ENCODE peak calls at places on chromosomes 6 and 20, in eight cellular contexts. One of them, this sample, is unnamed.
A peak's percentile ranks its signal among the peaks of the same experiment; 100 is the strongest.

GRCh38 chr20:19978511-19979210 is 38.5 kb upstream of the NAA20 start:
- DNase-seq in mucosa of descending colon: no peak
- DNase-seq in body of pancreas: peak; percentile 32
- DNase-seq in ovary: no peak
- DNase-seq in fibroblast of lung: no peak
- DNase-seq in kidney: no peak
- DNase-seq in hepatocyte: no peak
- DNase-seq in psoas muscle: peak; percentile 45
- DNase-seq in this sample: no peak

GRCh38 chr6:47710295-47710694 is 11.9 kb downstream of the ADGRF4 start:
- DNase-seq in mucosa of descending colon: no peak
- DNase-seq in body of pancreas: no peak
- DNase-seq in ovary: no peak
- DNase-seq in fibroblast of lung: no peak
- DNase-seq in kidney: no peak
- DNase-seq in hepatocyte: no peak
- DNase-seq in psoas muscle: no peak
- DNase-seq in this sample: no peak

GRCh38 chr20:44627364-44628010 is 24.0 kb downstream of the ADA start:
- DNase-seq in mucosa of descending colon: no peak
- DNase-seq in body of pancreas: no peak
- DNase-seq in ovary: no peak
- DNase-seq in fibroblast of lung: no peak
- DNase-seq in kidney: no peak
- DNase-seq in hepatocyte: no peak
- DNase-seq in psoas muscle: no peak
- DNase-seq in this sample: no peak

GRCh38 chr6:43771210-43771857 is 1.3 kb downstream of the VEGFA start:
- DNase-seq in mucosa of descending colon: peak; percentile 79
- DNase-seq in body of pancreas: peak; percentile 80
- DNase-seq in ovary: peak; percentile 78
- DNase-seq in fibroblast of lung: peak; percentile 61
- DNase-seq in kidney: peak; percentile 94
- DNase-seq in hepatocyte: peak; percentile 86
- DNase-seq in psoas muscle: peak; percentile 84
- DNase-seq in this sample: peak; percentile 82

GRCh38 chr6:157649311-157650260 is 173.5 kb upstream of the SNX9 start:
- DNase-seq in mucosa of descending colon: no peak
- DNase-seq in body of pancreas: peak; percentile 45
- DNase-seq in ovary: peak; percentile 58
- DNase-seq in fibroblast of lung: no peak
- DNase-seq in kidney: no peak
- DNase-seq in hepatocyte: no peak
- DNase-seq in psoas muscle: no peak
- DNase-seq in this sample: no peak

GRCh38 chr6:70839286-70840266 is 117.3 kb downstream of the B3GAT2 start:
- DNase-seq in mucosa of descending colon: no peak
- DNase-seq in body of pancreas: no peak
- DNase-seq in ovary: no peak
- DNase-seq in fibroblast of lung: no peak
- DNase-seq in kidney: no peak
- DNase-seq in hepatocyte: no peak
- DNase-seq in psoas muscle: no peak
- DNase-seq in this sample: no peak

GRCh38 chr20:62583424-62583920 is 58.8 kb upstream of the SLCO4A1 start:
- DNase-seq in mucosa of descending colon: no peak
- DNase-seq in body of pancreas: no peak
- DNase-seq in ovary: no peak
- DNase-seq in fibroblast of lung: no peak
- DNase-seq in kidney: no peak
- DNase-seq in hepatocyte: peak; percentile 33
- DNase-seq in psoas muscle: no peak
- DNase-seq in this sample: no peak

GRCh38 chr6:125220712-125221111 is 67.1 kb downstream of the TPD52L1 start:
- DNase-seq in mucosa of descending colon: peak; percentile 28
- DNase-seq in body of pancreas: no peak
- DNase-seq in ovary: peak; percentile 46
- DNase-seq in fibroblast of lung: peak; percentile 57
- DNase-seq in kidney: no peak
- DNase-seq in hepatocyte: peak; percentile 30
- DNase-seq in psoas muscle: peak; percentile 78
- DNase-seq in this sample: no peak

GRCh38 chr20:16528078-16528477 is 45.2 kb downstream of the KIF16B start:
- DNase-seq in mucosa of descending colon: peak; percentile 84
- DNase-seq in body of pancreas: peak; percentile 81
- DNase-seq in ovary: peak; percentile 67
- DNase-seq in fibroblast of lung: peak; percentile 90
- DNase-seq in kidney: no peak
- DNase-seq in hepatocyte: peak; percentile 84
- DNase-seq in psoas muscle: peak; percentile 78
- DNase-seq in this sample: no peak

GRCh38 chr20:58718729-58719128 is 26.1 kb downstream of the NPEPL1 start:
- DNase-seq in mucosa of descending colon: no peak
- DNase-seq in body of pancreas: no peak
- DNase-seq in ovary: no peak
- DNase-seq in fibroblast of lung: no peak
- DNase-seq in kidney: peak; percentile 56
- DNase-seq in hepatocyte: peak; percentile 1
- DNase-seq in psoas muscle: peak; percentile 38
- DNase-seq in this sample: peak; percentile 37

GRCh38 chr6:105204331-105204730 is 24.5 kb upstream of the POPDC3 start:
- DNase-seq in mucosa of descending colon: no peak
- DNase-seq in body of pancreas: no peak
- DNase-seq in ovary: no peak
- DNase-seq in fibroblast of lung: peak; percentile 95
- DNase-seq in kidney: no peak
- DNase-seq in hepatocyte: no peak
- DNase-seq in psoas muscle: no peak
- DNase-seq in this sample: no peak

GRCh38 chr6:85461806-85462185 is 11.9 kb downstream of the NT5E start:
- DNase-seq in mucosa of descending colon: no peak
- DNase-seq in body of pancreas: no peak
- DNase-seq in ovary: no peak
- DNase-seq in fibroblast of lung: no peak
- DNase-seq in kidney: no peak
- DNase-seq in hepatocyte: no peak
- DNase-seq in psoas muscle: no peak
- DNase-seq in this sample: no peak
- H3K4me1 ChIP-seq in mucosa of descending colon: no peaks in the 10 kb centered on the region
- H3K4me1 ChIP-seq in body of pancreas: peaks cover 16% of the 10 kb centered on the region
- H3K4me1 ChIP-seq in ovary: peaks cover 23% of the 10 kb centered on the region
- H3K4me1 ChIP-seq in fibroblast of lung: peaks cover 64% of the 10 kb centered on the region
- H3K4me1 ChIP-seq in kidney: peaks cover 3% of the 10 kb centered on the region
- H3K4me1 ChIP-seq in hepatocyte: no peaks in the 10 kb centered on the region
- H3K4me1 ChIP-seq in psoas muscle: no peaks in the 10 kb centered on the region
- H3K4me1 ChIP-seq in this sample: peaks cover 32% of the 10 kb centered on the region

GRCh38 chr6:40695114-40695513 is 108.0 kb upstream of the LRFN2 start:
- DNase-seq in mucosa of descending colon: no peak
- DNase-seq in body of pancreas: peak; percentile 29
- DNase-seq in ovary: no peak
- DNase-seq in fibroblast of lung: no peak
- DNase-seq in kidney: no peak
- DNase-seq in hepatocyte: no peak
- DNase-seq in psoas muscle: no peak
- DNase-seq in this sample: no peak
- H3K4me3 ChIP-seq in mucosa of descending colon: no peak overlapping the region
- H3K4me3 ChIP-seq in body of pancreas: no peak overlapping the region
- H3K4me3 ChIP-seq in ovary: no peak overlapping the region
- H3K4me3 ChIP-seq in fibroblast of lung: no peak overlapping the region
- H3K4me3 ChIP-seq in kidney: no peak overlapping the region
- H3K4me3 ChIP-seq in hepatocyte: no peak overlapping the region
- H3K4me3 ChIP-seq in psoas muscle: no peak overlapping the region
- H3K4me3 ChIP-seq in this sample: no peak overlapping the region

GRCh38 chr6:42084889-42085288 is 34.6 kb downstream of the TAF8 start:
- DNase-seq in mucosa of descending colon: no peak
- DNase-seq in body of pancreas: no peak
- DNase-seq in ovary: no peak
- DNase-seq in fibroblast of lung: no peak
- DNase-seq in kidney: no peak
- DNase-seq in hepatocyte: no peak
- DNase-seq in psoas muscle: no peak
- DNase-seq in this sample: no peak
- TF ChIP-seq CTCF in mucosa of descending colon: no peak
- TF ChIP-seq CTCF in body of pancreas: no peak
- TF ChIP-seq CTCF in ovary: no peak
- TF ChIP-seq CTCF in fibroblast of lung: no peak
- TF ChIP-seq CTCF in kidney: no peak
- TF ChIP-seq CTCF in hepatocyte: no peak
- TF ChIP-seq CTCF in psoas muscle: no peak
- TF ChIP-seq CTCF in this sample: no peak

DNA sequence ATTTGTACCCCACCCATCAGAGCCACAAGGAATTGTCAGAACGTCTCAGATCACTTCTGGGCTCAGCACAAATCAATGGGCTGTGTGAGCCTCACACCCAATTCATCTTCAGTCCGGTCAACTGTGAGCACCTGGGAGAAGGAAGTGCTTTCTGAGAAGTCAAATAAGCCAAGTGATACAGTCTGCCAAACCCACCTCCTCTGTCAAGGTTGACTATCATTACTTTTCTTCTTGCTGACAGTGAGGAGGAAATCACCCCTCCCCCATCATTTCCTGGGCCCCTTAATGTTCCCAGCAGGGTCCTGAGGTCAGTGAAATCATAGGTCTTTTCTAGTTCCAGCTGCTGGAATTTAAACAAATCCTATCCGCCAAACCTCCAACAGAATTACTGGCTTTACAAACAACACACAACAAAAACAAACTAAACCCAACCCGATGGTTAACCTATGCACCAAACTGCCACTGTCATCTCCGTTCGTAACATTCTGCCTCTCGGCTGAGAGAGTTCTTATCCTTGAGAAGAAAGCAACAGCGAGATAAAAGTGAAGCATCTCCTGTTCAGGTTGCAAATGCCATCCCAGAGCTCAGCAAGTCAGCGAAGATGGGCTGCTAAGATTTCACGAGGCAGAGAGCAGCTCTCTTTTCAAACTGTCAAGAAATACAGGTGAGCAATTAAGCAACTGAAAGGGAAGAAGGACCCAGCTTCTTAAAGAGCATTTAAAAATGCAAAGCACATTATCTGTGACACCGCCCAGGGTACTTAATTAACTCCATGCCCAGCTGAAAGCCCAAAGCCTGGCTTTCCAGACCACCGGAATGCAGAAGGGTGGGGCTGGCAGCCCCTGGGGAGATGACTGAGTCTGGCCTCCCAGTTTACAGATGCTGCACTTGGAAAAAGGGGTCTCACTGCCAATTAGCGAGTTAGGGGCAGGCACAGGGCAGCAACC is 24.7 kb downstream of the GFOD1 start:
- DNase-seq in mucosa of descending colon: no peak
- DNase-seq in body of pancreas: no peak
- DNase-seq in ovary: no peak
- DNase-seq in fibroblast of lung: peak; percentile 44
- DNase-seq in kidney: no peak
- DNase-seq in hepatocyte: no peak
- DNase-seq in psoas muscle: no peak
- DNase-seq in this sample: no peak
- H3K4me1 ChIP-seq in mucosa of descending colon: peaks cover 5% of the 10 kb centered on the region
- H3K4me1 ChIP-seq in body of pancreas: peaks cover 6% of the 10 kb centered on the region
- H3K4me1 ChIP-seq in ovary: no peaks in the 10 kb centered on the region
- H3K4me1 ChIP-seq in fibroblast of lung: peaks cover 38% of the 10 kb centered on the region
- H3K4me1 ChIP-seq in kidney: no peaks in the 10 kb centered on the region
- H3K4me1 ChIP-seq in hepatocyte: peaks cover 7% of the 10 kb centered on the region
- H3K4me1 ChIP-seq in psoas muscle: peaks cover 28% of the 10 kb centered on the region
- H3K4me1 ChIP-seq in this sample: peaks cover 7% of the 10 kb centered on the region

GRCh38 chr6:26251354-26252081 is 113.5 kb upstream of the BTN3A2 start:
- DNase-seq in mucosa of descending colon: peak; percentile 79
- DNase-seq in body of pancreas: peak; percentile 12
- DNase-seq in ovary: no peak
- DNase-seq in fibroblast of lung: peak; percentile 94
- DNase-seq in kidney: peak; percentile 82
- DNase-seq in hepatocyte: peak; percentile 87
- DNase-seq in psoas muscle: peak; percentile 57
- DNase-seq in this sample: peak; percentile 86

GRCh38 chr6:26246553-26246952 is 118.4 kb upstream of the BTN3A2 start:
- DNase-seq in mucosa of descending colon: no peak
- DNase-seq in body of pancreas: no peak
- DNase-seq in ovary: no peak
- DNase-seq in fibroblast of lung: no peak
- DNase-seq in kidney: no peak
- DNase-seq in hepatocyte: no peak
- DNase-seq in psoas muscle: no peak
- DNase-seq in this sample: peak; percentile 38

GRCh38 chr6:26249959-26250805 is 114.8 kb upstream of the BTN3A2 start:
- DNase-seq in mucosa of descending colon: peak; percentile 84
- DNase-seq in body of pancreas: peak; percentile 29
- DNase-seq in ovary: no peak
- DNase-seq in fibroblast of lung: peak; percentile 84
- DNase-seq in kidney: peak; percentile 84
- DNase-seq in hepatocyte: peak; percentile 88
- DNase-seq in psoas muscle: peak; percentile 57
- DNase-seq in this sample: peak; percentile 85

GRCh38 chr6:26250806-26251075 is 114.3 kb upstream of the BTN3A2 start:
- DNase-seq in mucosa of descending colon: peak; percentile 74
- DNase-seq in body of pancreas: no peak
- DNase-seq in ovary: no peak
- DNase-seq in fibroblast of lung: no peak
- DNase-seq in kidney: no peak
- DNase-seq in hepatocyte: no peak
- DNase-seq in psoas muscle: no peak
- DNase-seq in this sample: no peak

DNA sequence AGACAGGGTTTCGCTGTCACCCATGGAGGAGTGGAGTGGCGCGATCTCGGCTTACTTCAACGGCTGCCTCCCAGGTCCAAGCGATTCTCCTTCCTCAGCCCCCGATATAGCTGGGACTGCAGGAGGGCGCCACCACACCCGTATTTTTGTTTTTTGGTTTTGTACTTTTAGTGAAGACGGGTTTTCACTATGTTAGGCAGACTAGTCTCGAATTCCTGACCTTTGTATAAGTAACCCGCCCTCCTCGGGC is 115.4 kb upstream of the BTN3A2 start:
- DNase-seq in mucosa of descending colon: no peak
- DNase-seq in body of pancreas: no peak
- DNase-seq in ovary: no peak
- DNase-seq in fibroblast of lung: no peak
- DNase-seq in kidney: no peak
- DNase-seq in hepatocyte: no peak
- DNase-seq in psoas muscle: no peak
- DNase-seq in this sample: no peak
- H3K4me3 ChIP-seq in mucosa of descending colon: no peak overlapping the region
- H3K4me3 ChIP-seq in body of pancreas: no peak overlapping the region
- H3K4me3 ChIP-seq in ovary: peak overlapping the region; percentile 35
- H3K4me3 ChIP-seq in fibroblast of lung: peak overlapping the region; percentile 73
- H3K4me3 ChIP-seq in kidney: peak overlapping the region; percentile 59
- H3K4me3 ChIP-seq in hepatocyte: peak overlapping the region; percentile 82
- H3K4me3 ChIP-seq in psoas muscle: peak overlapping the region; percentile 54
- H3K4me3 ChIP-seq in this sample: peak overlapping the region; percentile 48

This sample was measured in left lung.